ENCODE peak calls at places on chromosomes 7 and 10, in nine cellular contexts. E is endothelial cell of umbilical vein, W is PC-3, V is ascending aorta, I is HL-60, B is cardiac fibroblast, P is cardiac muscle cell, A is heart left ventricle, T is neural progenitor cell. S is an unnamed sample.

GRCh38 chr10:92142512-92142911 is 148.4 kb downstream of the CPEB3 start:
- DNase-seq in E (peak; percentile 21), W (peak; percentile 63), V (no peak), I (no peak), B (no peak), P (no peak), A (no peak), T (no peak), S (no peak)

GRCh38 chr7:150993511-150993910 is 2.7 kb downstream of the NOS3 start:
- DNase-seq in E (peak; percentile 88), W (no peak), V (no peak), I (no peak), B (no peak), P (no peak), A (peak; percentile 89), T (peak; percentile 90), S (no peak)

GRCh38 chr10:14578060-14578952 is 196.4 kb downstream of the FAM107B start:
- DNase-seq in E (peak; percentile 100), W (peak; percentile 83), V (no peak), I (no peak), B (peak; percentile 77), P (no peak), A (peak; percentile 35), T (no peak), S (peak; percentile 81)

GRCh38 chr10:118742787-118743186 is 12.0 kb downstream of the CACUL1 start:
- DNase-seq in E (no peak), W (no peak), V (no peak), I (no peak), B (no peak), P (no peak), A (no peak), T (no peak), S (no peak)

GRCh38 chr10:42959833-42960232 is 117.0 kb upstream of the RET start:
- DNase-seq in E (no peak), W (no peak), V (no peak), I (no peak), B (no peak), P (no peak), A (no peak), T (no peak), S (no peak)

GRCh38 chr7:14425559-14425958 is 436.1 kb upstream of the ETV1 start:
- DNase-seq in E (no peak), W (no peak), V (no peak), I (no peak), B (no peak), P (no peak), A (no peak), T (no peak), S (no peak)

GRCh38 chr10:45470098-45471012 is 96.3 kb downstream of the ALOX5 start:
- DNase-seq in E (peak; percentile 95), W (peak; percentile 82), V (no peak), I (no peak), B (peak; percentile 64), P (peak; percentile 15), A (no peak), T (no peak), S (peak; percentile 55)

GRCh38 chr10:91493313-91493712 is 83.2 kb downstream of the HECTD2 start:
- DNase-seq in E (peak; percentile 24), W (peak; percentile 65), V (no peak), I (no peak), B (peak; percentile 60), P (peak; percentile 19), A (no peak), T (peak; percentile 3), S (peak; percentile 64)

GRCh38 chr10:72943498-72944234 is 10.9 kb downstream of the PLA2G12B start:
- DNase-seq in E (no peak), W (no peak), V (no peak), I (no peak), B (no peak), P (no peak), A (no peak), T (no peak), S (no peak)

GRCh38 chr10:37675449-37675848 is 182.0 kb downstream of the ZNF248 start:
- DNase-seq in E (no peak), W (no peak), V (no peak), I (no peak), B (no peak), P (no peak), A (no peak), T (no peak), S (no peak)

GRCh38 chr7:83921798-83922607 is 272.6 kb downstream of the SEMA3A start:
- DNase-seq in E (no peak), W (no peak), V (no peak), I (no peak), B (peak; percentile 5), P (no peak), A (no peak), T (no peak), S (peak; percentile 17)

GRCh38 chr10:16944081-16944922 is 127.1 kb upstream of the RSU1 start:
- DNase-seq in E (peak; percentile 65), W (no peak), V (no peak), I (no peak), B (peak; percentile 60), P (no peak), A (no peak), T (no peak), S (peak; percentile 30)

GRCh38 chr7:48634116-48634632 is 290.2 kb upstream of the CDC14C start:
- DNase-seq in E (no peak), W (no peak), V (no peak), I (no peak), B (no peak), P (no peak), A (no peak), T (no peak), S (no peak)

GRCh38 chr7:122092964-122093797 is 50.9 kb downstream of the AASS start:
- DNase-seq in E (peak; percentile 82), W (peak; percentile 71), V (no peak), I (peak; percentile 14), B (peak; percentile 90), P (peak; percentile 62), A (peak; percentile 23), T (peak; percentile 72), S (peak; percentile 90)

GRCh38 chr7:102221961-102222360 is 64.7 kb upstream of the SH2B2 start:
- DNase-seq in E (no peak), W (no peak), V (no peak), I (no peak), B (no peak), P (no peak), A (no peak), T (no peak), S (no peak)

GRCh38 chr7:2824678-2825461 is 19.2 kb downstream of the GNA12 start:
- DNase-seq in E (no peak), W (no peak), V (no peak), I (no peak), B (no peak), P (no peak), A (no peak), T (peak; percentile 40), S (no peak)

GRCh38 chr7:2814682-2815522 is 29.2 kb downstream of the GNA12 start:
- DNase-seq in E (no peak), W (no peak), V (no peak), I (no peak), B (no peak), P (no peak), A (no peak), T (peak; percentile 48), S (no peak)

DNA sequence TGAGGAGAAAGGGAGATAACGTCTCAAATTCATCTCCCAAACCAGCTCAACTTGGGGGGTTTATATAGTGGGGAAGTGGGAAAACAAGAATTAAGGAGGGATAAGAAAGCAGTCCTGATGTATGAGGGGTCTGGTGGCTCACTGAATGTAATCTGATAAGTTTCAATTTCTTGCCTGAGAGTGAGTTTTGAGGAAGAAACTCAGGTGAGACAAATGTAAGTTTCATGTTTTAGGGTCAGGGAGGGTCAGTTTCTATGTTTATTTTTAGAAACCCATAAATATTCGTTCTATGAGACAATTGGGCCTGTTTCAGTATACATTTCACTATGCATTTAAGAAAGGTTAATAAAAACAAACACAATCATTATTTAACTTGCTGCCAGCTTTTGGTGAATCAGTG is 128.0 kb upstream of the MBL2 start:
- DNase-seq in E (no peak), W (no peak), V (no peak), I (no peak), B (no peak), P (no peak), A (no peak), T (no peak), S (no peak)
- H3K4me3 ChIP-seq in E (no peak overlapping the region), W (no peak overlapping the region), V (no peak overlapping the region), I (no peak overlapping the region), B (no peak overlapping the region), P (no peak overlapping the region), A (no peak overlapping the region), T (no peak overlapping the region), S (no peak overlapping the region)

DNA sequence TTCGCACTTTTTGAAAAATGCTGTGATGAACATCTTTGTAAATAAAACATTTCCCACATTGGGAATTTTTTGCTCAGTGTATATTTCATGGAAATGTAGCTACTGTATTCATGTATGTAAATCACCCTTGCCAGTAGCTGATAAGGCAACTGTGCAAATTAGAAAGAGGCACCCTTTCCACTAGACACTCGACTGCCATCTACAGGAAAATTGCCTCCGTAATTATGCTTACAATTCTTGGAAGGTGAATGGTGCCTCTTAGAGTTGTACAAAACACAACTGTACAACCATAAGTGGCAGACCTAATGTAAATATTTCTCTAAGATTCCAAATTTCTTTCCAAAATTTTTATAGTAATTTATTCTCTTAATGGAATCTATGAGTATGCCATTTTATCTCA is 491.7 kb downstream of the CCSER2 start:
- DNase-seq in E (no peak), W (peak; percentile 38), V (no peak), I (no peak), B (no peak), P (no peak), A (no peak), T (no peak), S (no peak)
- TF ChIP-seq CTCF in E (no peak), W (peak; percentile 42), V (no peak), I (no peak), B (no peak), P (no peak), A (no peak), T (no peak), S (no peak)

DNA sequence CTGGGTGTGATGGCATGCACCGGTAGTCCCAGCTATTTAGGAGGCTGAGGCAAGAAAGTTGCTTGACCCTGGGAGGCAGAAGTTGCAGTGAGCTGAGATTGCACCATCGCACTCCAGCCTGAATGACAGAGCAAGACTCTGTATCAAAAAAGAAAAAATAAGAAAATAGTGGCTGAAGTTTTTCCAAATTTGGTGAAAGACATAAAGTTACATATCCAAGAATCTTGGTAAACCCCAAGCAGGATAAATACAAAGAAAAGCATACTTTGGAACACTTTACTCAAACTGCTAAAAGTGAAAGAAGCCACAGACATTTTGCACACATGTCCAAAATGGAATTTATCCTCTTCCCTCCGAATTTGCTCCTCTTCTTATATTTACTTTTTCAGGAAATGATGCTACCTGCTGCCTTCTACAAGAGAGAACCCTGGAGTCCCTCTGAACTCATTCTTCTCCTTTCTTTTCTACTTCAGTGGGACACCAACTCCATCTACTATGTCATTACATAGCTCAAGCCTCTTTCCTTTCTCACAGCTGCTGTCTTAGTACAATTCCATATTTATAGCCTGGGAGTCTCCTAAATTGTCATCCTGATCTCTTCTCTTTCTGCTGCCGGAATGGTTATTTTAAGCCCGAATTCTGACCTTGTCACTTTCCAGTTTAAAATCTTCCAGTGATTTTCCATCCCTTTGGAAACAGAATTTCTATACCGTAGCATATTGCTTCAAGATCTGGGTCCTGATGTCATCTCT is 17.3 kb upstream of the SMNDC1 start:
- DNase-seq in E (no peak), W (no peak), V (no peak), I (no peak), B (no peak), P (no peak), A (no peak), T (no peak), S (no peak)
- H3K4me3 ChIP-seq in E (no peak overlapping the region), W (no peak overlapping the region), V (no peak overlapping the region), I (no peak overlapping the region), B (no peak overlapping the region), P (no peak overlapping the region), A (no peak overlapping the region), T (no peak overlapping the region), S (no peak overlapping the region)

GRCh38 chr10:663844-664243 is 25.6 kb downstream of the DIP2C start:
- DNase-seq in E (no peak), W (no peak), V (no peak), I (no peak), B (no peak), P (no peak), A (no peak), T (no peak), S (no peak)
- TF ChIP-seq CTCF in E (no peak), W (no peak), V (no peak), I (no peak), B (no peak), P (no peak), A (no peak), T (no peak), S (no peak)